ENCODE peak calls at places on chromosomes 2 and 18, in five cellular contexts. L, R, J, N and K are unnamed samples.

GRCh38 chr2:84924173-84925106 is 19.0 kb downstream of the TMSB10 start:
- DNase-seq in L (peak; percentile 49), J (no peak), N (peak; percentile 68), R (no peak), K (peak; percentile 66)

GRCh38 chr18:36188912-36189311 is 1.6 kb downstream of the MOCOS start:
- DNase-seq in L (no peak), R (no peak), N (no peak), J (no peak), K (no peak)

GRCh38 chr2:207245526-207245925 is 79.8 kb upstream of the KLF7 start:
- DNase-seq in L (no peak), R (no peak), N (no peak), J (no peak), K (no peak)

GRCh38 chr2:210502997-210503621 is 26.6 kb upstream of the LANCL1 start:
- DNase-seq in N (peak; percentile 67), R (peak; percentile 20), J (peak; percentile 0), L (no peak), K (peak; percentile 14)

GRCh38 chr2:3208591-3208990 is 169.0 kb downstream of the EIPR1 start:
- DNase-seq in L (no peak), N (no peak), J (no peak), R (no peak), K (no peak)

GRCh38 chr2:111057721-111058120 is 63.0 kb upstream of the BCL2L11 start:
- DNase-seq in R (no peak), L (no peak), N (no peak), J (no peak), K (no peak)

GRCh38 chr18:9743200-9744016 is 35.3 kb downstream of the RAB31 start:
- DNase-seq in L (no peak), J (peak; percentile 94), R (no peak), N (peak; percentile 86), K (no peak)

GRCh38 chr2:9594361-9595063 is 36.3 kb downstream of the YWHAQ start:
- DNase-seq in R (no peak), J (peak; percentile 20), L (no peak), N (peak; percentile 91), K (no peak)

GRCh38 chr2:106841886-106842645 is 43.9 kb downstream of the ST6GAL2 start:
- DNase-seq in L (no peak), N (no peak), R (no peak), J (no peak), K (no peak)

GRCh38 chr18:28834889-28835288 is 658.0 kb upstream of the CDH2 start:
- DNase-seq in R (no peak), L (no peak), N (peak; percentile 56), J (peak; percentile 22), K (no peak)

DNA sequence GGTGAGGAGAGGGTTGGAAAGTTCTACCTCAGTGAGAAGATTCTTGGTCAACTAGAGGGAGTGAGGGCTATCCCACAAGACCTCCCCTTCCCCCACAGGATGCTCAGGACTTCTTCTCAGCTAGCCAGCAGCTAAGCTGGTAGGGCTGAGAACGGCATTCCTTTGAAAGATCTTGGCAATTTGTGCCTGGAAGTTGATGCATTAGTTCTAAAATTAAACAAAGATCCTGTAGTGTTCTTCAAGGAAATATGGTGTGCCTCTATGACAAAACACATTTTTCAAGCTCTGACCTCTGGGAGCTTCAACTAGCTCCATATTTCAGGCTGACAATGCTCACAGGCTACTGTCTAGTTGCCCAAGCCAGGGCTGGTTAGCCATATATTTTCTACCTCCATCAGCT is 2.3 kb downstream of the LYPD1 start:
- DNase-seq in R (no peak), L (no peak), J (no peak), N (no peak), K (no peak)
- H3K4me3 ChIP-seq in R (no peak overlapping the region), L (no peak overlapping the region), J (no peak overlapping the region), N (no peak overlapping the region), K (no peak overlapping the region)

GRCh38 chr2:54439582-54439981 is 16.5 kb upstream of the SPTBN1 start:
- DNase-seq in L (no peak), R (no peak), J (no peak), N (no peak), K (no peak)
- H3K4me1 ChIP-seq in L (peaks cover 54% of the 10 kb centered on the region), R (peaks cover 76% of the 10 kb centered on the region), J (no peaks in the 10 kb centered on the region), N (peaks cover 12% of the 10 kb centered on the region), K (no peaks in the 10 kb centered on the region)

GRCh38 chr2:108239786-108240185 is at the start of gene SULT1C3:
- DNase-seq in L (no peak), N (no peak), J (no peak), R (no peak), K (no peak)

GRCh38 chr2:108240966-108241365 is 1.2 kb downstream of the SULT1C3 start:
- DNase-seq in J (no peak), L (no peak), N (no peak), R (no peak), K (no peak)

GRCh38 chr2:108235577-108235976 is 4.2 kb upstream of the SULT1C3 start:
- DNase-seq in L (no peak), N (no peak), R (no peak), J (no peak), K (no peak)

GRCh38 chr2:108236676-108237335 is 3.0 kb upstream of the SULT1C3 start:
- DNase-seq in N (no peak), J (no peak), R (no peak), L (no peak), K (no peak)
- H3K27me3 ChIP-seq in N (no peaks in the 10 kb centered on the region), J (no peaks in the 10 kb centered on the region), R (no peaks in the 10 kb centered on the region), L (no peaks in the 10 kb centered on the region), K (no peaks in the 10 kb centered on the region)

GRCh38 chr2:146623771-146624170 is 1221.1 kb upstream of the ACVR2A start:
- DNase-seq in J (no peak), L (no peak), N (peak; percentile 35), R (no peak), K (no peak)
- H3K4me3 ChIP-seq in J (no peak overlapping the region), L (no peak overlapping the region), N (no peak overlapping the region), R (no peak overlapping the region), K (no peak overlapping the region)

GRCh38 chr2:226791056-226791486 is 8.5 kb downstream of the IRS1 start:
- DNase-seq in L (peak; percentile 64), R (no peak), N (peak; percentile 78), J (no peak), K (no peak)

GRCh38 chr2:226790436-226790835 is 9.2 kb downstream of the IRS1 start:
- DNase-seq in N (no peak), R (no peak), J (no peak), L (no peak), K (no peak)

GRCh38 chr2:226790006-226790405 is 9.6 kb downstream of the IRS1 start:
- DNase-seq in N (no peak), L (no peak), R (no peak), J (no peak), K (no peak)

GRCh38 chr2:226788064-226788463 is 11.6 kb downstream of the IRS1 start:
- DNase-seq in J (no peak), R (no peak), L (no peak), N (no peak), K (no peak)

GRCh38 chr2:226788881-226789485 is 10.6 kb downstream of the IRS1 start:
- DNase-seq in L (no peak), R (no peak), J (no peak), N (no peak), K (no peak)
- H3K4me1 ChIP-seq in L (peaks cover 37% of the 10 kb centered on the region), R (peaks cover 77% of the 10 kb centered on the region), J (peaks cover 26% of the 10 kb centered on the region), N (peaks cover 43% of the 10 kb centered on the region), K (peaks cover 12% of the 10 kb centered on the region)

GRCh38 chr2:44927979-44928659 is 13.4 kb upstream of the SIX3 start:
- DNase-seq in L (no peak), J (no peak), N (no peak), R (no peak), K (no peak)
- H3K27me3 ChIP-seq in L (peaks cover 92% of the 10 kb centered on the region), J (no peaks in the 10 kb centered on the region), N (peaks cover 100% of the 10 kb centered on the region), R (peaks cover 100% of the 10 kb centered on the region), K (peaks cover 9% of the 10 kb centered on the region)

GRCh38 chr18:27143580-27144287 is 41.4 kb downstream of the CHST9 start:
- DNase-seq in J (no peak), N (no peak), L (no peak), R (peak; percentile 54), K (no peak)

GRCh38 chr18:27144672-27145071 is 40.4 kb downstream of the CHST9 start:
- DNase-seq in J (no peak), N (no peak), R (no peak), L (no peak), K (no peak)

GRCh38 chr18:27136208-27136535 is 48.9 kb downstream of the CHST9 start:
- DNase-seq in N (peak; percentile 0), J (peak; percentile 58), L (peak; percentile 51), R (no peak), K (no peak)

GRCh38 chr18:27142891-27143290 is 42.2 kb downstream of the CHST9 start:
- DNase-seq in J (no peak), L (no peak), R (no peak), N (no peak), K (no peak)

DNA sequence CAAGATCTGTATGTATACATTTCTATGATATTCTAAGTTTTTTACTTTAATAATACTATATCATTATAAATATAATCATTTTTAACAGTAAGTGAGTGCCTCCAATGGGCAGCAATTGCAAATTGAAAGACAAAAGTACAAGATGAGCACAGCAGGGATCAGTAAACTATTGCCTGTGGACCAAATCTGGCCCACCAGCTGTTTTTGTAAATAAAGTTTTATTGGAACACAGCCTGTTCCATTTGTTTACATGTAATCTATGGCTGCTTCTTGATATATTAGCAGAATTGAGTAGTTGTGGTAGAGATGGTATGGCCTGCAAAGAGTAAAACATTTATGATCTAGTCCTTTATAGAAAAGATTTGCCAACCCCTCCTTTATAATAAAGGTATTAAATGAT is 43.2 kb downstream of the CHST9 start:
- DNase-seq in J (no peak), L (no peak), R (no peak), N (no peak), K (no peak)
- H3K4me3 ChIP-seq in J (no peak overlapping the region), L (no peak overlapping the region), R (no peak overlapping the region), N (no peak overlapping the region), K (no peak overlapping the region)

GRCh38 chr2:172454404-172455120 is 27.2 kb downstream of the ITGA6 start:
- DNase-seq in R (no peak), L (no peak), J (no peak), N (no peak), K (no peak)
- H3K4me1 ChIP-seq in R (peaks cover 78% of the 10 kb centered on the region), L (peaks cover 19% of the 10 kb centered on the region), J (peaks cover 66% of the 10 kb centered on the region), N (peaks cover 6% of the 10 kb centered on the region), K (peaks cover 4% of the 10 kb centered on the region)